ENCODE peak calls at places on chromosomes 2 and 18, in nine cellular contexts. S is fibroblast of lung; K is PC-3; Z is prostate gland; R is H9; Y is SJSA1; Q is lung; L is esophagus squamous epithelium; A is effector memory CD4-positive, alpha-beta T cell. C is an unnamed sample.

GRCh38 chr2:158893057-158893456 is 75.4 kb upstream of the TANC1 start:
- DNase-seq in S (peak; percentile 44), K (no peak), Z (peak; percentile 50), R (no peak), Y (no peak), Q (no peak), L (no peak), A (no peak), C (no peak)

GRCh38 chr18:12391487-12392136 is 14.6 kb upstream of the AFG3L2 start:
- DNase-seq in S (peak; percentile 80), K (peak; percentile 77), Z (peak; percentile 57), R (no peak), Y (peak; percentile 63), Q (peak; percentile 46), L (no peak), A (no peak), C (peak; percentile 64)

GRCh38 chr2:73970850-73971471 is 13.7 kb upstream of the TET3 start:
- DNase-seq in S (peak; percentile 36), K (no peak), Z (no peak), R (no peak), Y (no peak), Q (peak; percentile 75), L (no peak), A (peak; percentile 39), C (peak; percentile 88)

GRCh38 chr2:113886479-113887383 is 3.2 kb upstream of the ACTR3 start:
- DNase-seq in S (peak; percentile 85), K (peak; percentile 93), Z (peak; percentile 42), R (no peak), Y (peak; percentile 92), Q (peak; percentile 45), L (peak; percentile 10), A (no peak), C (no peak)

GRCh38 chr2:188511346-188511745 is 219.7 kb downstream of the GULP1 start:
- DNase-seq in S (no peak), K (no peak), Z (no peak), R (no peak), Y (no peak), Q (no peak), L (no peak), A (no peak), C (no peak)

GRCh38 chr2:19435815-19436214 is 77.4 kb upstream of the OSR1 start:
- DNase-seq in S (no peak), K (no peak), Z (no peak), R (no peak), Y (no peak), Q (no peak), L (no peak), A (no peak), C (no peak)

GRCh38 chr2:181954538-181954883 is 31.1 kb upstream of the PPP1R1C start:
- DNase-seq in S (no peak), K (no peak), Z (no peak), R (no peak), Y (no peak), Q (no peak), L (no peak), A (no peak), C (no peak)

GRCh38 chr2:148259674-148260073 is 238.8 kb downstream of the MBD5 start:
- DNase-seq in S (peak; percentile 6), K (peak; percentile 36), Z (no peak), R (no peak), Y (no peak), Q (no peak), L (no peak), A (no peak), C (no peak)

GRCh38 chr2:236576053-236576452 is 6.4 kb downstream of the ACKR3 start:
- DNase-seq in S (no peak), K (no peak), Z (no peak), R (peak; percentile 53), Y (peak; percentile 62), Q (no peak), L (no peak), A (no peak), C (no peak)

GRCh38 chr2:188414412-188414811 is 122.7 kb downstream of the GULP1 start:
- DNase-seq in S (peak; percentile 78), K (no peak), Z (no peak), R (no peak), Y (no peak), Q (no peak), L (no peak), A (no peak), C (no peak)

GRCh38 chr2:53520630-53520940 is 247.0 kb upstream of the CHAC2 start:
- DNase-seq in S (no peak), K (no peak), Z (no peak), R (peak; percentile 30), Y (no peak), Q (no peak), L (no peak), A (no peak), C (no peak)

GRCh38 chr2:102012061-102012460 is 20.3 kb downstream of the IL1R2 start:
- DNase-seq in S (no peak), K (no peak), Z (no peak), R (no peak), Y (no peak), Q (no peak), L (no peak), A (no peak), C (no peak)

GRCh38 chr2:124983595-124983994 is 958.5 kb downstream of the CNTNAP5 start:
- DNase-seq in S (peak; percentile 74), K (peak; percentile 85), Z (no peak), R (no peak), Y (no peak), Q (no peak), L (no peak), A (no peak), C (no peak)

GRCh38 chr2:159753797-159754196 is 41.5 kb downstream of the MARCHF7 start:
- DNase-seq in S (no peak), K (no peak), Z (no peak), R (no peak), Y (no peak), Q (no peak), L (no peak), A (no peak), C (no peak)

GRCh38 chr18:274313-274712 is 6.5 kb upstream of the THOC1 start:
- DNase-seq in S (no peak), K (no peak), Z (no peak), R (no peak), Y (no peak), Q (no peak), L (no peak), A (no peak), C (no peak)

GRCh38 chr2:63041592-63041991 is 9.0 kb upstream of the OTX1 start:
- DNase-seq in S (no peak), K (no peak), Z (no peak), R (no peak), Y (no peak), Q (no peak), L (no peak), A (no peak), C (no peak)
- H3K4me1 ChIP-seq in S (no peaks in the 10 kb centered on the region), K (no peaks in the 10 kb centered on the region), Z (no peaks in the 10 kb centered on the region), R (peaks cover 3% of the 10 kb centered on the region), Y (no peaks in the 10 kb centered on the region), Q (no peaks in the 10 kb centered on the region), L (no peaks in the 10 kb centered on the region), A (no peaks in the 10 kb centered on the region), C (no peaks in the 10 kb centered on the region)

GRCh38 chr18:23209796-23210195 is 74.5 kb downstream of the CABLES1 start:
- DNase-seq in S (no peak), K (no peak), Z (no peak), R (no peak), Y (no peak), Q (no peak), L (no peak), A (no peak), C (no peak)

GRCh38 chr18:23210526-23210925 is 75.2 kb downstream of the CABLES1 start:
- DNase-seq in S (no peak), K (no peak), Z (no peak), R (no peak), Y (no peak), Q (no peak), L (no peak), A (no peak), C (no peak)

GRCh38 chr18:23213200-23213599 is 77.9 kb downstream of the CABLES1 start:
- DNase-seq in S (peak; percentile 29), K (no peak), Z (no peak), R (no peak), Y (no peak), Q (no peak), L (no peak), A (no peak), C (no peak)

GRCh38 chr18:23211146-23211545 is 75.9 kb downstream of the CABLES1 start:
- DNase-seq in S (no peak), K (peak; percentile 50), Z (no peak), R (no peak), Y (no peak), Q (no peak), L (no peak), A (no peak), C (no peak)

DNA sequence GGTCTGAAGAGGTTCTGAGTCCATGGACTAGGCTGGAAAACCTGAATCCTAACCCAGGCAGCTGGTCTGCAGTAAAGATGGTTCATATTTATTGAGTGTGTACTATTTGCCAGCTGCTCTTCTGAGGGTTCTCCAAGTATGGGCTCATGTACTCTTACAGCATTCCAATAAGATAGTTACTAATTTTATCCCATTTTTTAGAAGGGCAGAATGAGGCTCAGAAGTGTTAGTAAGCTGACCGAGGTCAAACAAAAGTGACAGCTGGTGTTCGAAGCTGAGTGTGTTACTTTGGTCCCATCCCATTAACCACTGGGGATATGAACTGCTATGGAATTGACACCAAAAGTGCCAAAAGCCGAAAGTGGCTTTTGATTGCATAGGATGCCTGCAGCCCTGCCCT is 76.9 kb downstream of the CABLES1 start:
- DNase-seq in S (no peak), K (no peak), Z (no peak), R (no peak), Y (no peak), Q (no peak), L (no peak), A (no peak), C (no peak)
- H3K27ac ChIP-seq in S (no peak overlapping the region), K (no peak overlapping the region), Z (no peak overlapping the region), R (no peak overlapping the region), Y (no peak overlapping the region), Q (peak overlapping the region; percentile 9), L (no peak overlapping the region), A (no peak overlapping the region), C (no peak overlapping the region)

DNA sequence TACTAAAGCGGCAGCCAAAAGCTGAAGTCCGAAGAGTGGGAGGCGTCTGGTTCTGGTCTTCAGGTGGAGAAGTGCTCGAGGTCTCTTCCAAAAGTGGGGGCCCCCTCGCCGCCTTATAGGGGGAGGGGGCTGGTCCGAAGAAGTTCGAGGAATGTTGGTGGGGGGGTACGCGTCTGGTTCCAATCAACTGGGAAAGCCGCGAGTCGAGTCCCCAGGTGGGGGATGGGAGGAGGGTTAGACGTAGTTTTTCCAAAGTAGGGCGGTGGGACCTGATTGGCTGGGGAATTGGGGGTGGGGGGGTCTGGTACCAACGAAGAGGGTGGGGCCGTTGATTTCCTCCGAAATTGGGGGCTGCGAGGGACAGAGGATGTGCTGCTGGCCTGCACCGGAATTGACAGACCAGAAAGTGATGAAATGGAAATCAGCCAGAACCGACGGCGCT is 603 bp downstream of the ITM2C start:
- DNase-seq in S (no peak), K (no peak), Z (no peak), R (no peak), Y (peak; percentile 43), Q (no peak), L (no peak), A (no peak), C (no peak)
- H3K4me1 ChIP-seq in S (peaks cover 3% of the 10 kb centered on the region), K (peaks cover 12% of the 10 kb centered on the region), Z (peaks cover 12% of the 10 kb centered on the region), R (peaks cover 25% of the 10 kb centered on the region), Y (peaks cover 17% of the 10 kb centered on the region), Q (no peaks in the 10 kb centered on the region), L (peaks cover 20% of the 10 kb centered on the region), A (peaks cover 29% of the 10 kb centered on the region), C (no peaks in the 10 kb centered on the region)

GRCh38 chr2:110673201-110673600 is 4.7 kb downstream of the BUB1 start:
- DNase-seq in S (no peak), K (no peak), Z (no peak), R (no peak), Y (no peak), Q (no peak), L (no peak), A (no peak), C (no peak)
- H3K27ac ChIP-seq in S (no peak overlapping the region), K (no peak overlapping the region), Z (no peak overlapping the region), R (no peak overlapping the region), Y (no peak overlapping the region), Q (no peak overlapping the region), L (no peak overlapping the region), A (no peak overlapping the region), C (no peak overlapping the region)